ENCODE peak calls at places on chromosomes 5 and 9, in seven cellular contexts. X, J, N, T, F, W and S are unnamed samples.

GRCh38 chr5:127028822-127029457 is 1.4 kb downstream of the MARCHF3 start:
- DNase-seq in X (peak), J (no peak), N (no peak), T (no peak), F (peak), W (no peak), S (no peak)

GRCh38 chr5:151234476-151235238 is 10.8 kb upstream of the CCDC69 start:
- DNase-seq in X (no peak), J (no peak), N (no peak), T (no peak), F (no peak), W (peak), S (peak)

GRCh38 chr5:4862500-4862899 is 277.6 kb upstream of the ADAMTS16 start:
- DNase-seq in X (no peak), J (peak), N (peak), T (no peak), F (no peak), W (no peak), S (peak)

GRCh38 chr9:136920069-136920468 is 24.5 kb downstream of the FBXW5 start:
- DNase-seq in X (no peak), J (no peak), N (no peak), T (no peak), F (no peak), W (no peak), S (no peak)

GRCh38 chr5:113264061-113264460 is 170.7 kb downstream of the TSSK1B start:
- DNase-seq in X (no peak), J (no peak), N (no peak), T (no peak), F (no peak), W (no peak), S (no peak)

GRCh38 chr5:176542135-176542595 is 5.0 kb upstream of the RNF44 start:
- DNase-seq in X (no peak), J (no peak), N (no peak), T (no peak), F (no peak), W (no peak), S (peak)

GRCh38 chr5:109779036-109779735 is 89.5 kb downstream of the MAN2A1 start:
- DNase-seq in X (no peak), J (no peak), N (no peak), T (no peak), F (no peak), W (no peak), S (no peak)

GRCh38 chr5:139051392-139051791 is 146.8 kb downstream of the SIL1 start:
- DNase-seq in X (no peak), J (no peak), N (no peak), T (no peak), F (no peak), W (no peak), S (no peak)

GRCh38 chr5:124797665-124798087 is 51.2 kb upstream of the ZNF608 start:
- DNase-seq in X (no peak), J (no peak), N (no peak), T (no peak), F (no peak), W (no peak), S (no peak)

GRCh38 chr5:74642543-74642863 is 2.0 kb upstream of the ENC1 start:
- DNase-seq in X (no peak), J (no peak), N (no peak), T (no peak), F (no peak), W (no peak), S (no peak)

GRCh38 chr9:14159440-14160222 is 154.3 kb downstream of the NFIB start:
- DNase-seq in X (no peak), J (no peak), N (no peak), T (no peak), F (no peak), W (no peak), S (no peak)

GRCh38 chr5:157362502-157362901 is 96.6 kb downstream of the CYFIP2 start:
- DNase-seq in X (no peak), J (no peak), N (no peak), T (no peak), F (no peak), W (no peak), S (no peak)